ENCODE peak calls at places on chromosomes 12 and 14, in nine cellular contexts. S, L, E, N, A, Z, M, V and X are unnamed samples.

GRCh38 chr14:51020024-51020710 is 74.7 kb downstream of the TRIM9 start:
- DNase-seq in L (no peak), A (no peak), V (no peak), N (peak; percentile 65), S (no peak), M (no peak), E (no peak), Z (no peak), X (no peak)

GRCh38 chr12:21940972-21941521 is at the start of gene ABCC9:
- DNase-seq in N (peak; percentile 62), E (no peak), A (no peak), V (peak; percentile 28), L (no peak), Z (peak; percentile 11), M (peak; percentile 29), S (peak; percentile 63), X (no peak)

GRCh38 chr14:91315844-91316267 is 71.4 kb upstream of the GPR68 start:
- DNase-seq in L (peak; percentile 85), N (no peak), E (no peak), M (no peak), Z (no peak), A (peak; percentile 68), V (peak; percentile 46), S (no peak), X (peak; percentile 91)

GRCh38 chr14:59274991-59275391 is 86.5 kb downstream of the DAAM1 start:
- DNase-seq in L (peak; percentile 42), E (no peak), A (no peak), S (no peak), Z (peak; percentile 21), M (no peak), V (no peak), N (peak; percentile 46), X (peak; percentile 20)

GRCh38 chr12:83954939-83955601 is 957.5 kb downstream of the SLC6A15 start:
- DNase-seq in S (peak; percentile 73), N (no peak), L (no peak), V (no peak), Z (no peak), E (peak; percentile 22), M (peak; percentile 41), A (no peak), X (no peak)

GRCh38 chr12:84634526-84634925 is 278.1 kb downstream of the SLC6A15 start:
- DNase-seq in V (no peak), E (no peak), A (no peak), Z (no peak), M (no peak), N (no peak), L (no peak), S (no peak), X (no peak)

GRCh38 chr12:67433393-67434175 is 164.4 kb downstream of the CAND1 start:
- DNase-seq in N (no peak), M (peak; percentile 51), Z (no peak), V (no peak), A (no peak), L (no peak), S (no peak), E (no peak), X (no peak)

GRCh38 chr12:60100150-60100549 is 504.3 kb downstream of the SLC16A7 start:
- DNase-seq in M (peak; percentile 24), Z (no peak), E (no peak), L (no peak), S (no peak), A (no peak), V (no peak), N (no peak), X (no peak)

GRCh38 chr12:58459191-58459590 is 461.1 kb downstream of the LRIG3 start:
- DNase-seq in A (no peak), M (peak; percentile 53), N (no peak), S (no peak), Z (no peak), V (no peak), E (no peak), L (no peak), X (no peak)

GRCh38 chr12:78888583-78888982 is 24.0 kb downstream of the SYT1 start:
- DNase-seq in N (no peak), A (no peak), Z (no peak), V (no peak), E (peak; percentile 74), L (peak; percentile 16), S (peak; percentile 30), M (peak; percentile 24), X (no peak)

GRCh38 chr12:104710940-104711725 is 247.0 kb downstream of the SLC41A2 start:
- DNase-seq in Z (no peak), V (no peak), S (no peak), M (peak; percentile 74), E (no peak), A (no peak), N (no peak), L (no peak), X (no peak)

GRCh38 chr14:21090940-21091663 is 7.4 kb downstream of the ZNF219 start:
- DNase-seq in S (no peak), Z (no peak), M (no peak), V (no peak), N (peak; percentile 23), A (no peak), E (no peak), L (no peak), X (no peak)

GRCh38 chr12:10372534-10372931 is 17.3 kb downstream of the KLRK1 start:
- DNase-seq in Z (no peak), A (no peak), V (no peak), E (no peak), L (no peak), N (no peak), S (no peak), M (no peak), X (no peak)

GRCh38 chr14:94291159-94291905 is 1.7 kb downstream of the SERPINA10 start:
- DNase-seq in V (no peak), E (no peak), L (no peak), N (no peak), A (no peak), S (no peak), M (no peak), Z (no peak), X (no peak)

GRCh38 chr12:128693771-128694170 is 130.0 kb downstream of the SLC15A4 start:
- DNase-seq in A (no peak), V (no peak), N (peak; percentile 72), S (no peak), Z (no peak), E (no peak), M (no peak), L (no peak), X (no peak)

GRCh38 chr12:67459173-67459572 is 189.4 kb upstream of the DYRK2 start:
- DNase-seq in V (no peak), M (no peak), E (no peak), Z (no peak), N (no peak), A (no peak), S (no peak), L (no peak), X (no peak)

GRCh38 chr12:1502441-1502785 is 92.0 kb downstream of the FBXL14 start:
- DNase-seq in V (no peak), Z (no peak), N (no peak), L (no peak), E (no peak), S (no peak), M (peak; percentile 41), A (no peak), X (no peak)

GRCh38 chr14:90777830-90778467 is 38.3 kb downstream of the TTC7B start:
- DNase-seq in E (no peak), S (no peak), L (no peak), M (no peak), Z (no peak), A (no peak), V (no peak), N (no peak), X (no peak)

GRCh38 chr12:16849473-16849872 is 243.5 kb upstream of the LMO3 start:
- DNase-seq in S (no peak), A (no peak), M (no peak), N (no peak), L (no peak), V (no peak), E (no peak), Z (no peak), X (no peak)

GRCh38 chr12:16844875-16845274 is 238.9 kb upstream of the LMO3 start:
- DNase-seq in A (no peak), M (no peak), V (no peak), L (no peak), Z (no peak), S (peak; percentile 76), N (no peak), E (no peak), X (no peak)
- TF ChIP-seq CTCF in A (no peak), M (no peak), V (no peak), L (no peak), Z (no peak), S (peak; percentile 75), N (peak; percentile 4), E (no peak), X (peak; percentile 27)

GRCh38 chr12:102740157-102741032 is 176.6 kb downstream of the PAH start:
- DNase-seq in M (peak; percentile 59), L (no peak), V (no peak), Z (no peak), E (peak; percentile 13), A (no peak), N (no peak), S (peak; percentile 22), X (no peak)
- TF ChIP-seq CTCF in M (peak; percentile 28), L (peak; percentile 29), V (no peak), Z (peak; percentile 28), E (peak; percentile 37), A (no peak), N (peak; percentile 20), S (peak; percentile 57), X (peak; percentile 33)

DNA sequence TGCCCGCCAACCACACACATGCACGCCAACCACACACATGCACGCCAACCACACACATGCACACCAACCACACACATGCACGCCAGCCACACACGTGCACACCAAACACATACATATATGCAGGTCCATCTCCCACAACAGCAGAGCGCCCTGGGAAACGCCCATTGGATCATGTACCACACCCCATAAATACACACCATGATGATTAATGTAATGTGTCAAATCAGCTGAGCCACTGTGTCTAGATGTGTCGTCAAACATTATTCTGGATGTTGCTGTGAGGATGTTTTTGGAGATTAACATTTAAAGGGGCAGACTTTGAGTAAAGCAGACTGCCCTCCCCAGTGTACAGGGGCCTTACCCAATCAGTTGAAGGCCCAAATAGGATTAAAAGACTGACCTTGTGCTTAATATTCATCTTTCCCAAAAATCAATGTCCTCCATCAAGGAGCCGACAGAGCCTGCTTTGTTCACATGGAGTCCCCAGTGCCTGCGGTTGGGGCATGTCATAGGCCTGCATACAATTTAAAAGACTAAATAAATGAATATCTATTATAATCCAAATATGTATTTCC is 23.4 kb upstream of the BDKRB2 start:
- DNase-seq in M (no peak), A (no peak), V (no peak), S (no peak), L (no peak), Z (no peak), E (no peak), N (no peak), X (no peak)
- TF ChIP-seq CTCF in M (no peak), A (no peak), V (no peak), S (no peak), L (no peak), Z (no peak), E (no peak), N (no peak), X (no peak)

DNA sequence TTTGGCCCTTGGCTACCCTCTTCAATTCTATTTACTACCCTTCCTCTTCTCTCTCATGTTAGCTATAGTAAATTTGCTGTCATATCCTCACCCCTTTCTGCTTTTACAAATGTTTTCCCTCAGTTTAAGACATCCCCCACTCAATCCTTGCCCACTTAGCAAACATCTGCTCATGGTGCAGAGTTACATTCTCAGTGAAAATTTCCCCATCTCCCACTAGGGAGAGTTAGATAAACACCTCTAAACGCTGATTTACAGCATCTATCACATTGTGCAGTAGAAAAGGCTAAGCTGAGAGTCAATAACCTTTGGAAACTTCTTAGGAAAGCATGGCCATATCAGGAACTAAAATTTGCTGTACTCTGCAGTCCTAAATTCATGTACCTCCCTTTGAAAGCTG is 69.0 kb downstream of the DENND5B start:
- DNase-seq in A (no peak), Z (no peak), L (no peak), M (peak; percentile 72), E (no peak), N (no peak), V (no peak), S (no peak), X (no peak)
- TF ChIP-seq CTCF in A (no peak), Z (no peak), L (no peak), M (peak; percentile 13), E (no peak), N (no peak), V (no peak), S (no peak), X (no peak)